ENCODE peak calls at places on chromosomes 5 and 9, in eight cellular contexts. One of them, this sample, is unnamed.

GRCh38 chr5:72555871-72556270 is 48.7 kb upstream of the ZNF366 start:
- DNase-seq in RWPE1: no peak
- DNase-seq in HL-60: no peak
- DNase-seq in HCT116: no peak
- DNase-seq in tibial nerve: no peak
- DNase-seq in right lobe of liver: no peak
- DNase-seq in mammary epithelial cell: no peak
- DNase-seq in mesendoderm: peak
- DNase-seq in this sample: no peak

GRCh38 chr9:27431573-27431972 is 92.5 kb upstream of the IFNK start:
- DNase-seq in tibial nerve: no peak
- DNase-seq in HCT116: no peak
- DNase-seq in right lobe of liver: no peak
- DNase-seq in HL-60: no peak
- DNase-seq in mammary epithelial cell: no peak
- DNase-seq in mesendoderm: no peak
- DNase-seq in RWPE1: no peak
- DNase-seq in this sample: no peak

GRCh38 chr5:143401846-143402463 is 1.5 kb downstream of the NR3C1 start:
- DNase-seq in right lobe of liver: no peak
- DNase-seq in HCT116: no peak
- DNase-seq in mammary epithelial cell: peak
- DNase-seq in RWPE1: peak
- DNase-seq in mesendoderm: peak
- DNase-seq in tibial nerve: no peak
- DNase-seq in HL-60: no peak
- DNase-seq in this sample: no peak

GRCh38 chr9:134682651-134683364 is 41.2 kb downstream of the COL5A1 start:
- DNase-seq in right lobe of liver: peak
- DNase-seq in HCT116: no peak
- DNase-seq in mesendoderm: no peak
- DNase-seq in RWPE1: no peak
- DNase-seq in tibial nerve: no peak
- DNase-seq in mammary epithelial cell: no peak
- DNase-seq in HL-60: no peak
- DNase-seq in this sample: no peak

GRCh38 chr9:128397831-128398230 is 22.8 kb upstream of the CERCAM start:
- DNase-seq in mesendoderm: no peak
- DNase-seq in right lobe of liver: no peak
- DNase-seq in RWPE1: no peak
- DNase-seq in HL-60: no peak
- DNase-seq in mammary epithelial cell: no peak
- DNase-seq in tibial nerve: no peak
- DNase-seq in HCT116: no peak
- DNase-seq in this sample: no peak

GRCh38 chr9:105539452-105539851 is 18.5 kb upstream of the FKTN start:
- DNase-seq in mesendoderm: peak
- DNase-seq in mammary epithelial cell: no peak
- DNase-seq in right lobe of liver: no peak
- DNase-seq in HL-60: peak
- DNase-seq in tibial nerve: no peak
- DNase-seq in HCT116: no peak
- DNase-seq in RWPE1: no peak
- DNase-seq in this sample: no peak

GRCh38 chr9:124399999-124400940 is 15.0 kb downstream of the PSMB7 start:
- DNase-seq in right lobe of liver: no peak
- DNase-seq in tibial nerve: no peak
- DNase-seq in HCT116: no peak
- DNase-seq in mammary epithelial cell: no peak
- DNase-seq in HL-60: no peak
- DNase-seq in mesendoderm: no peak
- DNase-seq in RWPE1: no peak
- DNase-seq in this sample: no peak

GRCh38 chr5:157740211-157740610 is 3.3 kb upstream of the LSM11 start:
- DNase-seq in tibial nerve: no peak
- DNase-seq in mesendoderm: peak
- DNase-seq in HCT116: peak
- DNase-seq in mammary epithelial cell: peak
- DNase-seq in RWPE1: peak
- DNase-seq in HL-60: no peak
- DNase-seq in right lobe of liver: no peak
- DNase-seq in this sample: no peak

GRCh38 chr9:16515879-16516289 is 354.6 kb downstream of the BNC2 start:
- DNase-seq in tibial nerve: peak
- DNase-seq in RWPE1: no peak
- DNase-seq in mammary epithelial cell: no peak
- DNase-seq in right lobe of liver: no peak
- DNase-seq in mesendoderm: peak
- DNase-seq in HCT116: no peak
- DNase-seq in HL-60: no peak
- DNase-seq in this sample: no peak

GRCh38 chr9:33433871-33434270 is 13.5 kb downstream of the AQP3 start:
- DNase-seq in RWPE1: no peak
- DNase-seq in right lobe of liver: no peak
- DNase-seq in HL-60: no peak
- DNase-seq in mesendoderm: no peak
- DNase-seq in mammary epithelial cell: no peak
- DNase-seq in tibial nerve: no peak
- DNase-seq in HCT116: no peak
- DNase-seq in this sample: no peak

GRCh38 chr5:139391570-139392323 is 2.0 kb upstream of the MZB1 start:
- DNase-seq in HCT116: no peak
- DNase-seq in HL-60: no peak
- DNase-seq in RWPE1: peak
- DNase-seq in mesendoderm: no peak
- DNase-seq in tibial nerve: no peak
- DNase-seq in right lobe of liver: no peak
- DNase-seq in mammary epithelial cell: peak
- DNase-seq in this sample: no peak

GRCh38 chr9:71664566-71664965 is 103.7 kb downstream of the CEMIP2 start:
- DNase-seq in RWPE1: no peak
- DNase-seq in mammary epithelial cell: no peak
- DNase-seq in right lobe of liver: no peak
- DNase-seq in mesendoderm: no peak
- DNase-seq in tibial nerve: no peak
- DNase-seq in HL-60: no peak
- DNase-seq in HCT116: no peak
- DNase-seq in this sample: no peak
- H3K27ac ChIP-seq in RWPE1: no peak
- H3K27ac ChIP-seq in mammary epithelial cell: no peak
- H3K27ac ChIP-seq in right lobe of liver: no peak
- H3K27ac ChIP-seq in mesendoderm: no peak
- H3K27ac ChIP-seq in tibial nerve: no peak
- H3K27ac ChIP-seq in HL-60: no peak
- H3K27ac ChIP-seq in HCT116: no peak
- H3K27ac ChIP-seq in this sample: no peak

GRCh38 chr9:121599872-121600585 is 51.4 kb upstream of the DAB2IP start:
- DNase-seq in right lobe of liver: peak
- DNase-seq in HL-60: no peak
- DNase-seq in mesendoderm: no peak
- DNase-seq in HCT116: no peak
- DNase-seq in mammary epithelial cell: no peak
- DNase-seq in tibial nerve: no peak
- DNase-seq in RWPE1: no peak
- DNase-seq in this sample: no peak

GRCh38 chr9:121598167-121599000 is 53.0 kb upstream of the DAB2IP start:
- DNase-seq in mammary epithelial cell: no peak
- DNase-seq in RWPE1: peak
- DNase-seq in HL-60: no peak
- DNase-seq in tibial nerve: no peak
- DNase-seq in right lobe of liver: peak
- DNase-seq in HCT116: peak
- DNase-seq in mesendoderm: peak
- DNase-seq in this sample: no peak

GRCh38 chr9:121597693-121598166 is 53.7 kb upstream of the DAB2IP start:
- DNase-seq in HL-60: no peak
- DNase-seq in mammary epithelial cell: no peak
- DNase-seq in mesendoderm: no peak
- DNase-seq in tibial nerve: no peak
- DNase-seq in HCT116: no peak
- DNase-seq in RWPE1: no peak
- DNase-seq in right lobe of liver: no peak
- DNase-seq in this sample: no peak

GRCh38 chr9:121601234-121601633 is 50.2 kb upstream of the DAB2IP start:
- DNase-seq in mesendoderm: no peak
- DNase-seq in right lobe of liver: no peak
- DNase-seq in HCT116: no peak
- DNase-seq in tibial nerve: peak
- DNase-seq in HL-60: peak
- DNase-seq in RWPE1: no peak
- DNase-seq in mammary epithelial cell: peak
- DNase-seq in this sample: no peak

GRCh38 chr9:121599186-121599871 is 52.1 kb upstream of the DAB2IP start:
- DNase-seq in RWPE1: peak
- DNase-seq in HCT116: peak
- DNase-seq in right lobe of liver: peak
- DNase-seq in tibial nerve: no peak
- DNase-seq in mesendoderm: peak
- DNase-seq in mammary epithelial cell: peak
- DNase-seq in HL-60: no peak
- DNase-seq in this sample: no peak
- H3K27ac ChIP-seq in RWPE1: peak
- H3K27ac ChIP-seq in HCT116: peak
- H3K27ac ChIP-seq in right lobe of liver: peak
- H3K27ac ChIP-seq in tibial nerve: peak
- H3K27ac ChIP-seq in mesendoderm: no peak
- H3K27ac ChIP-seq in mammary epithelial cell: no peak
- H3K27ac ChIP-seq in HL-60: no peak
- H3K27ac ChIP-seq in this sample: no peak

GRCh38 chr5:81409361-81409760 is 15.4 kb upstream of the ACOT12 start:
- DNase-seq in right lobe of liver: no peak
- DNase-seq in mammary epithelial cell: no peak
- DNase-seq in HCT116: no peak
- DNase-seq in HL-60: no peak
- DNase-seq in RWPE1: no peak
- DNase-seq in mesendoderm: no peak
- DNase-seq in tibial nerve: no peak
- DNase-seq in this sample: no peak
- H3K27ac ChIP-seq in right lobe of liver: peak
- H3K27ac ChIP-seq in mammary epithelial cell: no peak
- H3K27ac ChIP-seq in HCT116: no peak
- H3K27ac ChIP-seq in HL-60: no peak
- H3K27ac ChIP-seq in RWPE1: no peak
- H3K27ac ChIP-seq in mesendoderm: no peak
- H3K27ac ChIP-seq in tibial nerve: no peak
- H3K27ac ChIP-seq in this sample: no peak

DNA sequence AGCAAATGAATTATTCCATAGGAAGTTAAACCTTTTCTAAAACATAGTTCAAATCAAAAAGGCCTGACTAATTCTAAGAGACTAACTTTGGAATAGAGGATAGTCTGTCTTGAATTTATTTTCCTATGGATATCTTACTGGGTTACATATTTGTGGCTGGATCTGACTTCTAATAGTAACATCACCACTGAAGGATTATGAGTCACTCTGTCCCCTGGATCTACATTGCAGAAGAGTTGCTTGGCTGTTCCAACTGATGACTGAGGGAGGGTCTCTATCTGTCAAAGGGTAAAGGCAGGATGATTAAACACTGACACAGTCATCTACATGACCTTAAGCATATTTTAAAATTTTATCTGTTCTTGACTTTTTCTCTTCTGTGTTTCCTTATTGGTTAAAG is 119.6 kb upstream of the FST start:
- DNase-seq in mammary epithelial cell: peak
- DNase-seq in HCT116: peak
- DNase-seq in tibial nerve: no peak
- DNase-seq in mesendoderm: no peak
- DNase-seq in right lobe of liver: no peak
- DNase-seq in RWPE1: peak
- DNase-seq in HL-60: no peak
- DNase-seq in this sample: no peak
- H3K27ac ChIP-seq in mammary epithelial cell: peak
- H3K27ac ChIP-seq in HCT116: no peak
- H3K27ac ChIP-seq in tibial nerve: no peak
- H3K27ac ChIP-seq in mesendoderm: no peak
- H3K27ac ChIP-seq in right lobe of liver: no peak
- H3K27ac ChIP-seq in RWPE1: no peak
- H3K27ac ChIP-seq in HL-60: no peak
- H3K27ac ChIP-seq in this sample: no peak

GRCh38 chr9:113756476-113757198 is 119.5 kb upstream of the ZNF618 start:
- DNase-seq in HCT116: no peak
- DNase-seq in mesendoderm: no peak
- DNase-seq in mammary epithelial cell: no peak
- DNase-seq in RWPE1: no peak
- DNase-seq in HL-60: no peak
- DNase-seq in tibial nerve: no peak
- DNase-seq in right lobe of liver: no peak
- DNase-seq in this sample: no peak
- H3K27ac ChIP-seq in HCT116: no peak
- H3K27ac ChIP-seq in mesendoderm: no peak
- H3K27ac ChIP-seq in mammary epithelial cell: no peak
- H3K27ac ChIP-seq in RWPE1: no peak
- H3K27ac ChIP-seq in HL-60: no peak
- H3K27ac ChIP-seq in tibial nerve: no peak
- H3K27ac ChIP-seq in right lobe of liver: no peak
- H3K27ac ChIP-seq in this sample: no peak

GRCh38 chr5:36885566-36886485 is 9.3 kb downstream of the NIPBL start:
- DNase-seq in tibial nerve: no peak
- DNase-seq in mesendoderm: no peak
- DNase-seq in HL-60: no peak
- DNase-seq in right lobe of liver: no peak
- DNase-seq in mammary epithelial cell: no peak
- DNase-seq in HCT116: no peak
- DNase-seq in RWPE1: no peak
- DNase-seq in this sample: no peak

GRCh38 chr5:36885149-36885548 is 8.6 kb downstream of the NIPBL start:
- DNase-seq in mammary epithelial cell: no peak
- DNase-seq in HL-60: no peak
- DNase-seq in RWPE1: no peak
- DNase-seq in HCT116: no peak
- DNase-seq in tibial nerve: no peak
- DNase-seq in mesendoderm: no peak
- DNase-seq in right lobe of liver: no peak
- DNase-seq in this sample: no peak

GRCh38 chr5:36888303-36888702 is 11.7 kb downstream of the NIPBL start:
- DNase-seq in RWPE1: no peak
- DNase-seq in HCT116: no peak
- DNase-seq in mammary epithelial cell: no peak
- DNase-seq in HL-60: no peak
- DNase-seq in right lobe of liver: no peak
- DNase-seq in mesendoderm: no peak
- DNase-seq in tibial nerve: no peak
- DNase-seq in this sample: no peak

GRCh38 chr5:36887532-36887931 is 11.0 kb downstream of the NIPBL start:
- DNase-seq in mammary epithelial cell: peak
- DNase-seq in RWPE1: peak
- DNase-seq in mesendoderm: no peak
- DNase-seq in HCT116: no peak
- DNase-seq in HL-60: no peak
- DNase-seq in tibial nerve: no peak
- DNase-seq in right lobe of liver: no peak
- DNase-seq in this sample: no peak

GRCh38 chr5:36886791-36887190 is 10.2 kb downstream of the NIPBL start:
- DNase-seq in right lobe of liver: no peak
- DNase-seq in tibial nerve: no peak
- DNase-seq in HCT116: no peak
- DNase-seq in mesendoderm: no peak
- DNase-seq in RWPE1: no peak
- DNase-seq in HL-60: no peak
- DNase-seq in mammary epithelial cell: no peak
- DNase-seq in this sample: no peak
- H3K27ac ChIP-seq in right lobe of liver: no peak
- H3K27ac ChIP-seq in tibial nerve: no peak
- H3K27ac ChIP-seq in HCT116: no peak
- H3K27ac ChIP-seq in mesendoderm: no peak
- H3K27ac ChIP-seq in RWPE1: no peak
- H3K27ac ChIP-seq in HL-60: no peak
- H3K27ac ChIP-seq in mammary epithelial cell: peak
- H3K27ac ChIP-seq in this sample: no peak

GRCh38 chr5:92945630-92946097 is 635.4 kb downstream of the NR2F1-AS1 start:
- DNase-seq in mesendoderm: no peak
- DNase-seq in tibial nerve: no peak
- DNase-seq in HCT116: no peak
- DNase-seq in RWPE1: no peak
- DNase-seq in HL-60: no peak
- DNase-seq in mammary epithelial cell: no peak
- DNase-seq in right lobe of liver: no peak
- DNase-seq in this sample: no peak
- H3K27ac ChIP-seq in mesendoderm: no peak
- H3K27ac ChIP-seq in tibial nerve: peak
- H3K27ac ChIP-seq in HCT116: peak
- H3K27ac ChIP-seq in RWPE1: no peak
- H3K27ac ChIP-seq in HL-60: no peak
- H3K27ac ChIP-seq in mammary epithelial cell: no peak
- H3K27ac ChIP-seq in right lobe of liver: no peak
- H3K27ac ChIP-seq in this sample: peak